ENCODE peak calls at places on chromosomes 2 and 18, in six cellular contexts. U is ovary, K is hepatocyte, B is esophagus squamous epithelium, G is SK-N-SH, E is heart left ventricle. P is an unnamed sample. For H3K27me3, the result is how much of the 10 kb centered on the place peaks cover.

GRCh38 chr2:236507393-236508085 is 62.1 kb upstream of the ACKR3 start:
- DNase-seq in U (peak), K (peak), B (no peak), G (peak), E (peak), P (peak)

GRCh38 chr2:142234701-142235100 is 103.9 kb upstream of the LRP1B start:
- DNase-seq in U (no peak), K (no peak), B (no peak), G (no peak), E (no peak), P (no peak)

GRCh38 chr18:48502906-48503305 is 35.9 kb upstream of the CTIF start:
- DNase-seq in U (no peak), K (no peak), B (no peak), G (no peak), E (no peak), P (no peak)

GRCh38 chr2:120436460-120436739 is 90.5 kb downstream of the INHBB start:
- DNase-seq in U (peak), K (no peak), B (no peak), G (no peak), E (no peak), P (no peak)

GRCh38 chr2:53740170-53740569 is 27.4 kb upstream of the CHAC2 start:
- DNase-seq in U (no peak), K (peak), B (no peak), G (peak), E (no peak), P (peak)

GRCh38 chr18:78517973-78518372 is 461.6 kb upstream of the SALL3 start:
- DNase-seq in U (no peak), K (no peak), B (no peak), G (no peak), E (no peak), P (no peak)

GRCh38 chr18:6601241-6601640 is 128.3 kb upstream of the ARHGAP28 start:
- DNase-seq in U (no peak), K (no peak), B (no peak), G (no peak), E (no peak), P (peak)

GRCh38 chr2:37456479-37456878 is 112.0 kb downstream of the QPCT start:
- DNase-seq in U (no peak), K (no peak), B (no peak), G (no peak), E (no peak), P (peak)

GRCh38 chr18:63878982-63879381 is 8.5 kb upstream of the SERPINB2 start:
- DNase-seq in U (no peak), K (no peak), B (no peak), G (no peak), E (no peak), P (no peak)

DNA sequence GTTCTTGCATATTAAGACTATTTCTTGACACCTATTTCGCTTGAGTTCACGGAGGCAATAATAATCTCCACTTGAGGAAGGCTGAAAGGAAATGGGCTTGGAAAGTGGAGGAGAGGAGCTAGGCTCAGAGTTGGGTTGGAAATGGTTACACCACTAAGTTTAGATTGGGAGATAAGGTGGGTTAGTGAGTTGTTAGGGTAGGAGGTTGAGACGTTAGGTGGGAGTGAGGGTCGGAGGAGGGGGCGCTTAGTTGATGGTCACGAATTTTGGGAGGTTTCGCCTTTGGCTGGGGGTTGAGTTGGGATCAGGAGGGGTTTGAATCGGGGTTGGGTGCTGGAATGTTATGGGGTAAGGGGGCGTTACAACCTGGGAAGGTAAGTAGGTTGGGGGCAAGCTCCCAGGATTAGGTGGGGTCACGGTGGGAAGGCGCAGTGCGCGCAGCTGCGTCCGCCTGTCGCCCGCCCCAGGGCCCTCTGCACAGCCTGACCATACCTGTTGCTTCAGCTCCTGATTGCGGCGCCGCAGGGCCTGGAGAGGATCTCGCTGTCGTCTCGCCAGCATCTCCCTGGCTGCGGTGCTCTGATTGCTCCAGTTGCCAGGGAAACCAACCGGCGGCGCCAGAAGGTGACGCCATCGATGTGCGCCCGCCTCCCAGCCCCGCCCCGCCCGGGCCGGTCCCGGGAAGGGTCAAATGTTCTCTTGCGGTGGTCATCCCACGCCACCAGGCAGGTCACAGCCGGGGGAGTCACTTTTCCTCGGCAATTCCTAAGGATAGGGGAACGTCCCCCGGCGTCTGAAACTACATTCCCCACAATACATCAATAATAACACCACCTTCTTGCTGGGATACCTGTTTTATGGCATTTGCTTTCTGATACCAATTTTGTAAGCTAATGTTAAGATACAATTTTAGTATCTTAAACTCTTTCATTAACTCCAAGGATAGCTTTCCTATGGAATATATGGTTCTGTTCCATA is at the start of gene NPHP1:
- DNase-seq in U (peak), K (peak), B (peak), G (peak), E (peak), P (peak)
- TF ChIP-seq CTCF in U (peak), K (no peak), B (peak), G (no peak), E (no peak), P (no peak)

DNA sequence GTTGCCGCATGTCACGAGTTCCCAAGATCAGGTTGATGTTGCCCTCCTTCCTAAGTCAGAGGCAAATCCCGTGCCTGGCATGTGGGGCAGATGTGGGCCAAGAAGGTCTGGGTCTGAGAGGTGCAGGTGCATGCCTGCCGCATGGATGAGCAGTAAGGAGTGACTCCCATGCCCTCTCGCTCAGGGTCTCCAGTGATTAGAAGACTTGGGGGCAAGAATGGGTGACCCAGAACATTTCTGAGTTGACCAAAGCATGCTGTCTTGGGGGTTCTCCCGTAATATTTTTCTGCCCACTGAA is 120.6 kb upstream of the HDAC4 start:
- DNase-seq in U (no peak), K (no peak), B (no peak), G (no peak), E (no peak), P (no peak)
- H3K27me3 ChIP-seq in U (under half), K (under half), B (under half), G (under half), E (under half), P (under half)

GRCh38 chr18:38033282-38033681 is 467.7 kb upstream of the CELF4 start:
- DNase-seq in U (no peak), K (no peak), B (no peak), G (no peak), E (no peak), P (peak)

GRCh38 chr18:38023871-38024270 is 458.3 kb upstream of the CELF4 start:
- DNase-seq in U (no peak), K (no peak), B (no peak), G (no peak), E (no peak), P (no peak)

GRCh38 chr18:38032516-38032915 is 466.9 kb upstream of the CELF4 start:
- DNase-seq in U (no peak), K (no peak), B (no peak), G (no peak), E (no peak), P (peak)

GRCh38 chr18:38025433-38026038 is 459.9 kb upstream of the CELF4 start:
- DNase-seq in U (no peak), K (peak), B (no peak), G (no peak), E (no peak), P (peak)

GRCh38 chr18:38028941-38029340 is 463.3 kb upstream of the CELF4 start:
- DNase-seq in U (no peak), K (no peak), B (no peak), G (no peak), E (no peak), P (no peak)
- H3K4me3 ChIP-seq in U (no peak), K (no peak), B (no peak), G (no peak), E (no peak), P (no peak)

GRCh38 chr2:170155022-170155722 is 22.8 kb upstream of the MYO3B start:
- DNase-seq in U (no peak), K (peak), B (no peak), G (peak), E (no peak), P (peak)
- TF ChIP-seq CTCF in U (no peak), K (no peak), B (no peak), G (no peak), E (no peak), P (no peak)

GRCh38 chr2:119136093-119136492 is 22.5 kb downstream of the C1QL2 start:
- DNase-seq in U (no peak), K (no peak), B (no peak), G (no peak), E (no peak), P (no peak)

GRCh38 chr2:119137502-119137901 is 21.0 kb downstream of the C1QL2 start:
- DNase-seq in U (no peak), K (no peak), B (no peak), G (no peak), E (no peak), P (peak)

GRCh38 chr2:119136872-119137271 is 21.7 kb downstream of the C1QL2 start:
- DNase-seq in U (no peak), K (no peak), B (no peak), G (no peak), E (no peak), P (no peak)

GRCh38 chr2:119134775-119135174 is 23.8 kb downstream of the C1QL2 start:
- DNase-seq in U (no peak), K (no peak), B (no peak), G (no peak), E (no peak), P (no peak)
- H3K27me3 ChIP-seq in U (under half), K (under half), B (under half), G (under half), E (under half), P (under half)

GRCh38 chr2:218476676-218477075 is 57.8 kb downstream of the VIL1 start:
- DNase-seq in U (peak), K (peak), B (no peak), G (no peak), E (no peak), P (no peak)
- H3K4me3 ChIP-seq in U (no peak), K (no peak), B (no peak), G (no peak), E (no peak), P (no peak)

DNA sequence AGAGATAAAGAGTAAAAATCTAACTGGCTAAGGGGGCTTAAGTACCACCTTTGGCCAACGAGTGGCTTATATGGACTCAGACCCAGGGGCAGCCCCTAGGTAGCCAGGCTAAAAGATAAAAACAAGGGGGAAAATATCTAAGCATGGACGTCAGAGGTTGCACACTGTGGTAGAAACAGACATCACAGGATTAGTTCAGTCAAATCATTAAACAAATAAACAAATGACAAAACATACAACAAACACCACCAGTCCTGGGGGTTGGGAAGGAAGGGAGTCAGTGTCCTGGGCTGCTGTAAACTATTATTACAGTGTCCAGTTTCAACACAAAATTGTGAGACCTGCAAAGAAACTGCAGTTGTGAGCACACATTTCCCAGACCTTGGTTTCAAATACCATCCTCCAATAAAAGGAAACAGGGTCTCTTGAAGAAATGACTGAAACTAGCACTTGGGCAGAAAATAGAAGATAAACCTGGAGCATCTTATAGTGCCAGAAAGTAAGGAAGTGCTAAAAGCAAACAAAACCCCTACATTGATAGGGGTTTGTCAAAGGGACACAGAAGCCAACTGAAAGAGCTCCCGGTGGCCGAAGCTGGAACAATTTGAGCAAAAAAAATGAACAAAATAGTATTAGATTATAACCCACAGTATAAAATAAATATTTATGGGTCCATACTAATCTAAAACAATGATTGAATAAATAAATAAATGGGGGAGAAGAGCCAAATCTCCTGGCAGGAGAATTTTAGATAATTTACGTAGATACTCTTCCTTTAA is 154.8 kb upstream of the KLF7 start:
- DNase-seq in U (no peak), K (no peak), B (no peak), G (no peak), E (no peak), P (no peak)
- TF ChIP-seq CTCF in U (no peak), K (no peak), B (no peak), G (peak), E (no peak), P (no peak)

P was measured in bronchial epithelial cell.